ENCODE peak calls at places on chromosome 20, in seven cellular contexts. R is HFF-Myc; U is CD4-positive, alpha-beta T cell; P is Right ventricle myocardium superior; Q is astrocyte of the cerebellum; I is T follicular helper cell; Z is stimulated activated effector memory CD8-positive, alpha-beta T cell treated with anti-CD3 and anti-CD28 coated beads, Interleukin-12 subunit alpha, Interleukin-12 subunit beta, amount 100 ng/mL, for 72 hours. C is an unnamed sample.

GRCh38 chr20:47139934-47140333 is 216.6 kb downstream of the ZMYND8 start:
- DNase-seq in R (no peak), U (no peak), P (no peak), Q (no peak), I (no peak), Z (no peak), C (no peak)

GRCh38 chr20:51104960-51105460 is 82.1 kb upstream of the KCNG1 start:
- DNase-seq in R (no peak), U (no peak), P (no peak), Q (no peak), I (no peak), Z (no peak), C (no peak)

GRCh38 chr20:37564388-37565133 is 36.9 kb upstream of the BLCAP start:
- DNase-seq in R (no peak), U (peak; percentile 25), P (peak; percentile 58), Q (no peak), I (peak; percentile 15), Z (peak; percentile 71), C (no peak)

GRCh38 chr20:59831024-59831900 is 102.2 kb downstream of the SYCP2 start:
- DNase-seq in R (no peak), U (no peak), P (peak; percentile 39), Q (no peak), I (no peak), Z (peak; percentile 37), C (no peak)

GRCh38 chr20:58078741-58079522 is 149.5 kb downstream of the ANKRD60 start:
- DNase-seq in R (peak; percentile 70), U (no peak), P (no peak), Q (peak; percentile 87), I (no peak), Z (no peak), C (no peak)

GRCh38 chr20:34010405-34010895 is 16.7 kb downstream of the RALY start:
- DNase-seq in R (no peak), U (no peak), P (no peak), Q (no peak), I (no peak), Z (no peak), C (no peak)

GRCh38 chr20:63005862-63006564 is 751 bp downstream of the BHLHE23 start:
- DNase-seq in R (no peak), U (no peak), P (no peak), Q (no peak), I (no peak), Z (no peak), C (no peak)

GRCh38 chr20:20303320-20303719 is 64.6 kb upstream of the INSM1 start:
- DNase-seq in R (no peak), U (no peak), P (peak; percentile 54), Q (no peak), I (no peak), Z (no peak), C (no peak)

GRCh38 chr20:2729251-2729713 is 36.7 kb downstream of the EBF4 start:
- DNase-seq in R (no peak), U (peak; percentile 37), P (no peak), Q (no peak), I (no peak), Z (peak; percentile 55), C (no peak)

GRCh38 chr20:25058051-25058796 is at the start of gene ACSS1:
- DNase-seq in R (no peak), U (peak; percentile 67), P (peak; percentile 85), Q (no peak), I (peak; percentile 58), Z (peak; percentile 87), C (peak; percentile 60)

GRCh38 chr20:57582029-57582378 is 21.1 kb downstream of the PCK1 start:
- DNase-seq in R (no peak), U (no peak), P (no peak), Q (no peak), I (no peak), Z (no peak), C (no peak)

GRCh38 chr20:50541606-50542041 is 31.4 kb downstream of the PTPN1 start:
- DNase-seq in R (no peak), U (no peak), P (no peak), Q (no peak), I (no peak), Z (no peak), C (no peak)

GRCh38 chr20:4894981-4895381 is 106.3 kb downstream of the SLC23A2 start:
- DNase-seq in R (no peak), U (no peak), P (no peak), Q (no peak), I (no peak), Z (no peak), C (no peak)

GRCh38 chr20:38210741-38211140 is 45.7 kb upstream of the TGM2 start:
- DNase-seq in R (no peak), U (no peak), P (no peak), Q (no peak), I (no peak), Z (no peak), C (no peak)

GRCh38 chr20:10427060-10427692 is 6.8 kb downstream of the MKKS start:
- DNase-seq in R (no peak), U (peak; percentile 35), P (peak; percentile 68), Q (peak; percentile 66), I (peak; percentile 25), Z (no peak), C (peak; percentile 8)

GRCh38 chr20:17904027-17904426 is 64.6 kb downstream of the SNX5 start:
- DNase-seq in R (no peak), U (no peak), P (no peak), Q (no peak), I (no peak), Z (peak; percentile 58), C (no peak)

GRCh38 chr20:4170621-4171537 is 155.5 kb upstream of the RNF24 start:
- DNase-seq in R (no peak), U (no peak), P (no peak), Q (no peak), I (no peak), Z (no peak), C (no peak)

GRCh38 chr20:41738584-41739193 is 120.5 kb upstream of the CHD6 start:
- DNase-seq in R (peak; percentile 2), U (peak; percentile 2), P (peak; percentile 64), Q (peak; percentile 8), I (peak; percentile 4), Z (peak; percentile 55), C (no peak)

GRCh38 chr20:51456511-51457280 is 85.8 kb downstream of the NFATC2 start:
- DNase-seq in R (peak; percentile 93), U (no peak), P (peak; percentile 97), Q (peak; percentile 92), I (no peak), Z (no peak), C (no peak)

GRCh38 chr20:44566018-44566417 is 16.4 kb upstream of the PKIG start:
- DNase-seq in R (no peak), U (no peak), P (no peak), Q (no peak), I (no peak), Z (no peak), C (no peak)

GRCh38 chr20:52799130-52799529 is 173.0 kb upstream of the TSHZ2 start:
- DNase-seq in R (no peak), U (no peak), P (no peak), Q (no peak), I (no peak), Z (no peak), C (no peak)

GRCh38 chr20:42635699-42636411 is 553.9 kb downstream of the PTPRT start:
- DNase-seq in R (no peak), U (no peak), P (no peak), Q (no peak), I (no peak), Z (no peak), C (no peak)

GRCh38 chr20:53834044-53834442 is 236.4 kb downstream of the BCAS1 start:
- DNase-seq in R (peak; percentile 16), U (no peak), P (no peak), Q (no peak), I (no peak), Z (no peak), C (no peak)